ENCODE peak calls at places on chromosome 2, in five cellular contexts. N is endodermal cell, R is AG04450, S is heart right ventricle, I is fibroblast of lung. L is an unnamed sample.
A peak's percentile ranks its signal among the peaks of the same experiment; 100 is the strongest.

GRCh38 chr2:241639385-241639784 is 1.9 kb downstream of the ATG4B start:
- DNase-seq in N (peak; percentile 65), R (no peak), S (no peak), I (no peak), L (no peak)

GRCh38 chr2:238139141-238139840 is 823 bp downstream of the KLHL30 start:
- DNase-seq in N (peak; percentile 82), R (no peak), S (no peak), I (no peak), L (no peak)

GRCh38 chr2:147531299-147531698 is 313.5 kb upstream of the ACVR2A start:
- DNase-seq in N (no peak), R (no peak), S (no peak), I (no peak), L (no peak)

GRCh38 chr2:142533083-142533482 is 344.4 kb upstream of the KYNU start:
- DNase-seq in N (no peak), R (no peak), S (no peak), I (no peak), L (no peak)

GRCh38 chr2:232526296-232527055 is 516 bp downstream of the CHRND start:
- DNase-seq in N (no peak), R (no peak), S (no peak), I (no peak), L (no peak)

GRCh38 chr2:108266218-108266617 is 22.5 kb upstream of the SULT1C2 start:
- DNase-seq in N (no peak), R (no peak), S (no peak), I (no peak), L (no peak)

GRCh38 chr2:139778732-139779131 is 998.5 kb upstream of the NXPH2 start:
- DNase-seq in N (no peak), R (no peak), S (no peak), I (no peak), L (no peak)

GRCh38 chr2:117980783-117981676 is 32.8 kb downstream of the CCDC93 start:
- DNase-seq in N (no peak), R (peak; percentile 49), S (no peak), I (peak; percentile 95), L (peak; percentile 80)

GRCh38 chr2:84991404-84992151 is 20.6 kb downstream of the KCMF1 start:
- DNase-seq in N (no peak), R (peak; percentile 83), S (no peak), I (peak; percentile 83), L (no peak)

GRCh38 chr2:2222931-2223330 is 108.1 kb downstream of the MYT1L start:
- DNase-seq in N (no peak), R (no peak), S (no peak), I (peak; percentile 39), L (peak; percentile 10)

GRCh38 chr2:140695163-140695562 is 1435.7 kb downstream of the LRP1B start:
- DNase-seq in N (peak; percentile 51), R (peak; percentile 8), S (no peak), I (peak; percentile 11), L (no peak)

GRCh38 chr2:230067990-230068657 is 600 bp downstream of the SLC16A14 start:
- DNase-seq in N (peak; percentile 89), R (no peak), S (peak; percentile 62), I (peak; percentile 51), L (no peak)

GRCh38 chr2:23636412-23636811 is 251.4 kb downstream of the KLHL29 start:
- DNase-seq in N (peak; percentile 78), R (no peak), S (no peak), I (peak; percentile 35), L (no peak)

GRCh38 chr2:176555781-176556180 is 286.5 kb downstream of the MTX2 start:
- DNase-seq in N (peak; percentile 81), R (no peak), S (no peak), I (no peak), L (no peak)

GRCh38 chr2:147033046-147033445 is 811.8 kb upstream of the ACVR2A start:
- DNase-seq in N (no peak), R (no peak), S (no peak), I (peak; percentile 42), L (no peak)

GRCh38 chr2:149027602-149028250 is 10.8 kb upstream of the LYPD6B start:
- DNase-seq in N (peak; percentile 41), R (no peak), S (no peak), I (no peak), L (peak; percentile 79)

GRCh38 chr2:5164806-5165525 is 527.2 kb upstream of the SOX11 start:
- DNase-seq in N (no peak), R (peak; percentile 30), S (no peak), I (peak; percentile 94), L (peak; percentile 84)

GRCh38 chr2:176500921-176501320 is 231.7 kb downstream of the MTX2 start:
- DNase-seq in N (no peak), R (no peak), S (no peak), I (peak; percentile 71), L (no peak)

GRCh38 chr2:37688771-37689468 is 17.5 kb upstream of the CDC42EP3 start:
- DNase-seq in N (peak; percentile 80), R (peak; percentile 80), S (no peak), I (peak; percentile 94), L (no peak)

GRCh38 chr2:239669181-239669898 is 268.5 kb upstream of the HDAC4 start:
- DNase-seq in N (no peak), R (no peak), S (no peak), I (no peak), L (no peak)

GRCh38 chr2:66440011-66440542 is 5.2 kb downstream of the MEIS1 start:
- DNase-seq in N (peak; percentile 66), R (no peak), S (peak; percentile 17), I (no peak), L (no peak)

GRCh38 chr2:173400760-173401159 is 46.1 kb downstream of the CDCA7 start:
- DNase-seq in N (peak; percentile 63), R (no peak), S (no peak), I (no peak), L (no peak)

GRCh38 chr2:215751200-215751910 is 262.0 kb downstream of the MREG start:
- DNase-seq in N (no peak), R (peak; percentile 60), S (no peak), I (peak; percentile 98), L (peak; percentile 65)

GRCh38 chr2:10982931-10983701 is 71.4 kb downstream of the KCNF1 start:
- DNase-seq in N (no peak), R (no peak), S (peak; percentile 61), I (no peak), L (no peak)

DNA sequence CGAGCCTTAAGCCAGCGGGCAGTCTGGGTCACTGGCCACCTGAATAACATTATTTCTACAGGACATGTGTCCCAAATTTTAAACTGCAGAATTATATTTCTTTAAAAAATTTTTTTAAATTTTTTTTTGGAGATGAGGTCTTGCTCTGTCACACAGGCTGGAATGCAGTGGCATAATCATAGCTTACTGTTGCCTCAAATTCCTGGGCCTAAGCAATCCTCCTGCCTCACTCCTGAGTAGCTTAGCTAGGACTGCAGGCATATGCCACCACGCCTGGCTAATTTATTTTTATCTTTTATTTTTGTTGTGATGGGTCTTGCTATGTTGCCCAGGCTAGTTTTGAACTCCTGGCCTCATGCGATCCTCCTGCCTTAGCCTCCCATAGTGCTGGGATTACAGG is 10.7 kb downstream of the WIPF1 start:
- DNase-seq in N (no peak), R (no peak), S (no peak), I (peak; percentile 39), L (no peak)
- H3K27ac ChIP-seq in N (no peak overlapping the region), R (no peak overlapping the region), S (no peak overlapping the region), I (no peak overlapping the region), L (no peak overlapping the region)

GRCh38 chr2:63059434-63060078 is 8.9 kb downstream of the OTX1 start:
- DNase-seq in N (peak; percentile 75), R (no peak), S (no peak), I (no peak), L (no peak)
- H3K27ac ChIP-seq in N (no peak overlapping the region), R (no peak overlapping the region), S (no peak overlapping the region), I (no peak overlapping the region), L (no peak overlapping the region)

GRCh38 chr2:45919711-45920111 is 268.2 kb downstream of the PRKCE start:
- DNase-seq in N (no peak), R (no peak), S (no peak), I (no peak), L (peak; percentile 16)
- H3K27ac ChIP-seq in N (no peak overlapping the region), R (no peak overlapping the region), S (no peak overlapping the region), I (no peak overlapping the region), L (peak overlapping the region; percentile 13)

GRCh38 chr2:26172866-26173595 is at the start of gene GAREM2:
- DNase-seq in N (peak; percentile 83), R (no peak), S (no peak), I (no peak), L (no peak)
- H3K27ac ChIP-seq in N (peak within 1 kb of the TSS; percentile 24), R (no peak within 1 kb of the TSS), S (no peak within 1 kb of the TSS), I (no peak within 1 kb of the TSS), L (no peak within 1 kb of the TSS)